ENCODE peak calls at places on chromosomes 5 and 9, in six cellular contexts. G is CD14-positive monocyte; X is OCI-LY7; Z is AG04449; J is endothelial cell; S is CD8-positive, alpha-beta T cell. H is an unnamed sample.

GRCh38 chr9:114448706-114449105 is 56.6 kb downstream of the WHRN start:
- DNase-seq in G (no peak), X (no peak), Z (no peak), J (no peak), S (no peak), H (no peak)

GRCh38 chr9:133144887-133145466 is 18.7 kb downstream of the GBGT1 start:
- DNase-seq in G (no peak), X (no peak), Z (no peak), J (no peak), S (no peak), H (no peak)

GRCh38 chr5:177607452-177608192 is 7.7 kb downstream of the B4GALT7 start:
- DNase-seq in G (no peak), X (peak), Z (no peak), J (peak), S (peak), H (peak)

GRCh38 chr5:1203968-1204692 is 2.7 kb downstream of the SLC6A19 start:
- DNase-seq in G (no peak), X (no peak), Z (no peak), J (no peak), S (no peak), H (no peak)

GRCh38 chr5:58999804-59000595 is 417.1 kb downstream of the RAB3C start:
- DNase-seq in G (no peak), X (no peak), Z (no peak), J (no peak), S (no peak), H (no peak)

GRCh38 chr5:52692039-52692438 is 95.7 kb upstream of the ITGA1 start:
- DNase-seq in G (no peak), X (no peak), Z (peak), J (no peak), S (no peak), H (no peak)

GRCh38 chr5:79858097-79858723 is 132.9 kb downstream of the MTX3 start:
- DNase-seq in G (no peak), X (peak), Z (no peak), J (peak), S (peak), H (peak)

GRCh38 chr5:158511454-158511853 is 588.3 kb downstream of the EBF1 start:
- DNase-seq in G (no peak), X (peak), Z (no peak), J (no peak), S (no peak), H (no peak)

GRCh38 chr5:14593326-14594036 is 11.9 kb downstream of the OTULINL start:
- DNase-seq in G (no peak), X (no peak), Z (no peak), J (no peak), S (peak), H (no peak)

GRCh38 chr5:61084658-61085057 is 77.6 kb downstream of the SMIM15 start:
- DNase-seq in G (no peak), X (no peak), Z (no peak), J (no peak), S (no peak), H (no peak)

GRCh38 chr5:40172721-40173120 is 507.0 kb upstream of the PTGER4 start:
- DNase-seq in G (no peak), X (no peak), Z (no peak), J (no peak), S (no peak), H (no peak)

GRCh38 chr9:101087426-101087825 is 58.9 kb downstream of the PLPPR1 start:
- DNase-seq in G (no peak), X (no peak), Z (no peak), J (no peak), S (no peak), H (no peak)

GRCh38 chr5:33313150-33313549 is 127.6 kb upstream of the TARS1 start:
- DNase-seq in G (no peak), X (no peak), Z (no peak), J (no peak), S (no peak), H (no peak)

DNA sequence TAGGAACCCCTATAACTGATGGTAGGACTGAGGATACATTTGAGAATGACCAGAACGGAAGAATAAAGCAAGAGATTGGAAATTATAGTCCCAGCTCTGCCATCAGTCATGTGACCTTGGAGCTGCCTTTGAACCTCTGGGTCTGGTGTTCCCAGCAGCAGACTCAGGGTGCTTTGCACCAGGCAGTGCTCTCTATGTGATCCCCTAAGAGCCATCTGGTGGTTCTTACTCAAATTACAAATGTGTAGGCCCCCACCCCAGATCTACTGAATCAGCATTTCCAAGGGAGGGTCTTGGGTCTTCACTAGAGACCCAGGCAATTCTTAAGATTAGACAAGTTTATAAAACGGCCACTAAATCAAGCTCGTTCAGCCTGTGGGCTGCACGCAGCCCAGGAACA is 40.2 kb upstream of the PRDM12 start:
- DNase-seq in G (no peak), X (no peak), Z (no peak), J (no peak), S (no peak), H (no peak)
- TF ChIP-seq CTCF in G (no peak), X (peak), Z (no peak), J (no peak), S (no peak), H (no peak)

GRCh38 chr5:108345541-108346171 is 36.2 kb downstream of the FBXL17 start:
- DNase-seq in G (no peak), X (peak), Z (peak), J (no peak), S (no peak), H (no peak)
- TF ChIP-seq CTCF in G (peak), X (peak), Z (no peak), J (peak), S (peak), H (peak)

DNA sequence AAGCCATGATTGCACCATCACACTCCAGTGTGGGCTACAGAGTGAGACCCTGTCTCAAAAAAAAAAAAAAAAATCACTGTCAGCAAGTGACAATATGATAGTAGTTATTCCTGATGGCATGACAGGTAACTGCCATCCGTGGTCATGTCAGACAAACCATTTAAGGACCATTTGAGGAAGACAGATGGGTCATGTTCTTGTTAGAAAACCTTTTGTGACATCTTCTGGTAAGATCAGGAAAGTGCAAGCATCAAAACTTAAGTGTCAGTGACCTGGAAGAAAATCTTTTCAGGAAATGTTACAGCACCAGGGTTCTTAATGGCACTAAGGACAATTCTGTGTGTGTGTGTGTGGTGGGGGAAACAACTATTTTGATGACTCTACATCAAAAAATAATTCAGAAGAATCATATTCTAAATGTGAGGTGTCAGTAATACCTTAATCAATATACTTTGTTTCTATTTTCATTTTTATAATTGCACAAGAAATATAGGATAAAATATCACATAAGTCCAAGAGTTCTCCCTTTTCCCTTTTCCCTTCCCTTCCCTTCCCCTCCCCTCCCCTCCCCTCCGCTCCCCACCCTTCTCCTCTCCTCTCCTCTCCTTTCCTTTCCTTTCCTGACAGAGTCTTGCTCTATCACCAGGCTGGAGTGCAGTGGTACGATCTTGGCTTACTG is 17.8 kb downstream of the SLC38A9 start:
- DNase-seq in G (no peak), X (peak), Z (no peak), J (no peak), S (no peak), H (no peak)
- TF ChIP-seq CTCF in G (no peak), X (peak), Z (peak), J (no peak), S (no peak), H (no peak)

GRCh38 chr9:122005597-122005996 is 87.5 kb downstream of the TTLL11 start:
- DNase-seq in G (no peak), X (no peak), Z (no peak), J (peak), S (no peak), H (no peak)
- TF ChIP-seq CTCF in G (no peak), X (peak), Z (peak), J (no peak), S (no peak), H (no peak)

DNA sequence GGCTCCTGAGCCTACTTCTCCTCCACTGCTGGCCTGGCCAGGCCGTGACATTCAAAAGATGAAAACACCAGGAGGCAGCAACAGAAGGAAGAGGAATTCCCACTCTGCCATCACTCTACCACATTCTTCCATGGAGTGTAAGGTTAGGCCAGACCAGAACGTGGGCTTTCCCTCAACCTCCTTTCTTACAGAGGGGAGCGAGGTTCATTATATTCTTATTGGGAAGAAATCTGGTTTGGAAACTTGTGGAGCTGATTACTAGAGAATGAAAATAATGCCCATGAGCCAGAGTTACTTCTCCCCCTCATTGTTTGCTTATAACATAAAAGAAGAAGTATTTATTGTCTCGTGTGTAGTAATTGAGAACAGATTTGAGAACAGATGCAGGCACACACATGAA is 136.3 kb upstream of the BASP1 start:
- DNase-seq in G (no peak), X (no peak), Z (no peak), J (no peak), S (no peak), H (no peak)
- TF ChIP-seq CTCF in G (no peak), X (no peak), Z (peak), J (no peak), S (no peak), H (no peak)

GRCh38 chr9:89382026-89382986 is 64.0 kb downstream of the SECISBP2 start:
- DNase-seq in G (no peak), X (no peak), Z (no peak), J (no peak), S (no peak), H (no peak)
- TF ChIP-seq CTCF in G (no peak), X (no peak), Z (no peak), J (no peak), S (no peak), H (no peak)

DNA sequence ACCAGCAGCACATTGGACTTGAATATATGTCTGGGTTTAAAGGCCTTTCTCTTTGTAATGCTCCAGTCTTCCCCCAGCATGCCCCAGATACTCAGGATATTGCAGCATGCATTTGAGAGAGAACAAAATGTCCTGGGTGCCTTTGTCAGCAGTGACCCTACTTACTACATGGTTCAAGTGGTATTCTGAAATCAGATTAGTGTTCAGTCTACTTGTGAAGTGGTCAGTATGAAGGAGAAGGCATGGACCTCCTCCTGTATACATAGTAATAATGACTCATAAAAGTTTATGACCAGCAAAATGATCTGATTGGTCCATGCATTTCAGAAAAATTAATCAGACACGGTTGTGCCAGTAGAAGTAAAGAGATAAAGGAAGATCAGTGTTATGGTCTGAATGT is 25.4 kb downstream of the GPR21 start:
- DNase-seq in G (no peak), X (no peak), Z (no peak), J (no peak), S (no peak), H (no peak)
- TF ChIP-seq CTCF in G (no peak), X (no peak), Z (no peak), J (no peak), S (no peak), H (no peak)

DNA sequence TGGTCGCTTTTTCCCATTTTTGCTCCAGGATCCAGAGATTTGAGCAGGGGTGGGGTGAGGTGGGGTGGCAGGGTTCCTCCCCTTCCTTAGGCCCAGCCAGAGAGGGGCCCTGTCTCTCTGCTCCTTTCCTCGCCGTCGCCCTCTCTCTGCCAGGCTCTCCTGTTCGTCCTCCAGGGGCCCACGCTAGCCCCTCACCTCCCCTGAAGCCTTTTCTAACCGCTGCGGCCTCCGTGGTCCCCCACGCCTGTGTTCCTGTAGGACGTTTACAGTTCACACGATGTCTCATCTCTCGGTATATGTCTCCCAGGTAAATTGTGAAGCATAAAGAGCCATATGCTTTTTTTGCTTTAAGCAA is 49.9 kb upstream of the ZNF366 start:
- DNase-seq in G (no peak), X (no peak), Z (no peak), J (no peak), S (no peak), H (no peak)
- TF ChIP-seq CTCF in G (no peak), X (no peak), Z (no peak), J (peak), S (no peak), H (no peak)